ENCODE peak calls at places on chromosome 13, in five cellular contexts. S is thoracic aorta, X is fibroblast of the aortic adventitia, H is Peyer's patch, Y is colonic mucosa. M is an unnamed sample.

GRCh38 chr13:42959615-42960014 is 32.4 kb downstream of the EPSTI1 start:
- DNase-seq in Y (no peak), X (no peak), H (no peak), S (no peak), M (no peak)

GRCh38 chr13:38875186-38875875 is 115.3 kb downstream of the STOML3 start:
- DNase-seq in Y (no peak), H (no peak), S (no peak), X (no peak), M (no peak)

GRCh38 chr13:69566104-69566716 is 541.4 kb upstream of the ATXN8OS start:
- DNase-seq in X (no peak), H (no peak), S (no peak), Y (no peak), M (no peak)

GRCh38 chr13:110957181-110957884 is 42.5 kb upstream of the ANKRD10 start:
- DNase-seq in S (no peak), Y (no peak), H (no peak), X (no peak), M (no peak)

GRCh38 chr13:58619396-58620113 is 988.0 kb downstream of the PCDH17 start:
- DNase-seq in X (no peak), Y (no peak), H (no peak), S (no peak), M (no peak)

GRCh38 chr13:73339086-73339485 is 280.3 kb downstream of the KLF5 start:
- DNase-seq in S (no peak), Y (no peak), H (no peak), X (no peak), M (no peak)

GRCh38 chr13:107043016-107043957 is 475.4 kb upstream of the ARGLU1 start:
- DNase-seq in H (no peak), S (no peak), X (no peak), Y (no peak), M (no peak)

GRCh38 chr13:34933786-34934185 is 8.3 kb upstream of the NBEA start:
- DNase-seq in S (no peak), H (no peak), X (no peak), Y (no peak), M (no peak)

GRCh38 chr13:109595466-109595865 is 190.9 kb downstream of the IRS2 start:
- DNase-seq in H (no peak), S (no peak), Y (no peak), X (no peak), M (no peak)

GRCh38 chr13:50255639-50256038 is 240.4 kb downstream of the KCNRG start:
- DNase-seq in S (no peak), Y (no peak), X (no peak), H (no peak), M (no peak)

GRCh38 chr13:71861769-71862168 is 5.2 kb downstream of the DACH1 start:
- DNase-seq in Y (no peak), H (no peak), S (no peak), X (no peak), M (no peak)

GRCh38 chr13:35817642-35818576 is 313.3 kb downstream of the DCLK1 start:
- DNase-seq in S (no peak), Y (no peak), X (peak; percentile 61), H (no peak), M (no peak)

GRCh38 chr13:31050486-31051400 is 111.0 kb downstream of the HSPH1 start:
- DNase-seq in Y (no peak), H (peak; percentile 15), S (no peak), X (peak; percentile 52), M (no peak)

GRCh38 chr13:47816835-47817234 is 184.2 kb downstream of the SUCLA2 start:
- DNase-seq in Y (no peak), X (no peak), H (no peak), S (no peak), M (no peak)

GRCh38 chr13:60679928-60680693 is 283.1 kb downstream of the TDRD3 start:
- DNase-seq in S (no peak), X (no peak), Y (no peak), H (no peak), M (no peak)

GRCh38 chr13:114130131-114130707 is 2.2 kb downstream of the RASA3 start:
- DNase-seq in Y (no peak), H (no peak), X (no peak), S (no peak), M (no peak)

GRCh38 chr13:112709825-112710783 is 20.3 kb downstream of the ATP11A start:
- DNase-seq in H (peak; percentile 42), S (no peak), X (no peak), Y (no peak), M (no peak)

GRCh38 chr13:45796421-45796960 is 55.1 kb downstream of the SIAH3 start:
- DNase-seq in Y (no peak), H (no peak), S (no peak), X (no peak), M (no peak)

GRCh38 chr13:113367771-113368170 is 3.8 kb upstream of the GRTP1 start:
- DNase-seq in Y (no peak), H (no peak), X (no peak), S (no peak), M (no peak)

GRCh38 chr13:29175245-29175873 is 355.2 kb downstream of the MTUS2 start:
- DNase-seq in H (no peak), S (no peak), X (no peak), Y (no peak), M (no peak)

GRCh38 chr13:73932091-73932490 is 202.1 kb downstream of the KLF12 start:
- DNase-seq in S (no peak), X (no peak), Y (no peak), H (no peak), M (no peak)

GRCh38 chr13:50222569-50223332 is 207.5 kb downstream of the KCNRG start:
- DNase-seq in X (peak; percentile 95), H (peak; percentile 71), S (peak; percentile 31), Y (peak; percentile 41), M (no peak)

GRCh38 chr13:54110597-54110996 is 1082.0 kb downstream of the OLFM4 start:
- DNase-seq in X (no peak), H (no peak), Y (no peak), S (no peak), M (no peak)

GRCh38 chr13:113220877-113221276 is 11.5 kb downstream of the CUL4A start:
- DNase-seq in Y (no peak), H (no peak), X (no peak), S (no peak), M (no peak)

GRCh38 chr13:98123176-98123575 is 19.7 kb upstream of the FARP1 start:
- DNase-seq in X (no peak), Y (no peak), H (no peak), S (no peak), M (no peak)

GRCh38 chr13:44967656-44968451 is 21.4 kb downstream of the NUFIP1 start:
- DNase-seq in X (peak; percentile 50), S (no peak), Y (no peak), H (no peak), M (no peak)

GRCh38 chr13:21089827-21090226 is 28.4 kb upstream of the LATS2 start:
- DNase-seq in X (no peak), S (no peak), Y (no peak), H (no peak), M (no peak)
- TF ChIP-seq CTCF in X (no peak), S (no peak), Y (no peak), H (no peak), M (no peak)

DNA sequence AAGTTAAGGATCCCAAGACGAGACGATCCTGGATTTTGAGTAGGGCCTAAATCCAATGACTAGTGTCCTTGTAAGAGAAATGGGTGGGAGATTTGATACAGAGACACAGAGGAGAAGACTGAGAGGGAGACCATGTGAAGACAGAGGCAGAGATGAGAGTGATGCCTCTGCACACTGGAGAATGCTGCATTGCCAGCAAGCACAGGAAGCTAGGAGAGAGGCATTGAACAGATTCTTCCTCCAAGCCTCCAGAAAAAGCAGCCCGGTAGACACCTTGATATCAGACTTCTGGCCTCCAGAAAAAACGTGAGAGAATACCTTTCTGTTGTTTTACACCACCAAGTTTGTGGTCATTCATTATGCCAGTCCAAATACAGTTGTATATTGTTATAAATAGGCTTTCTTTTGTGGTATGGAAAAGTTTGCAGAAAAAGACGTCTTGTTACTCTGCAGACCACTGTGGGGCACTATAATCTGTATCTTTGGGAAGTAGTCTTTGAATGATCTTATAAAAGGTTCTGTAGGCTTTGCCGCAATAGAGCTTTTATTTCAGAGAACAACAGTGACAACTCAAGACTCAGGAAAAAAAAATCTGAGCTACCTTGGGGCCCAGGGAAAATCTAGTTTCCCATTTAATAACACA is 17.9 kb upstream of the RFC3 start:
- DNase-seq in X (peak; percentile 71), S (no peak), H (no peak), Y (no peak), M (no peak)
- TF ChIP-seq CTCF in X (peak; percentile 55), S (no peak), H (no peak), Y (no peak), M (peak; percentile 42)

GRCh38 chr13:100887729-100888151 is 213.1 kb upstream of the TMTC4 start:
- DNase-seq in H (no peak), Y (no peak), S (no peak), X (peak; percentile 68), M (no peak)

GRCh38 chr13:100880166-100880565 is 205.6 kb upstream of the TMTC4 start:
- DNase-seq in Y (no peak), H (no peak), S (no peak), X (no peak), M (no peak)

GRCh38 chr13:100879255-100879654 is 204.7 kb upstream of the TMTC4 start:
- DNase-seq in S (no peak), H (no peak), Y (no peak), X (no peak), M (no peak)

GRCh38 chr13:100881291-100881864 is 206.8 kb upstream of the TMTC4 start:
- DNase-seq in H (no peak), S (no peak), X (no peak), Y (no peak), M (no peak)

GRCh38 chr13:100883453-100883852 is 208.9 kb upstream of the TMTC4 start:
- DNase-seq in Y (no peak), S (no peak), H (no peak), X (no peak), M (no peak)
- TF ChIP-seq CTCF in Y (no peak), S (no peak), H (no peak), X (no peak), M (no peak)

GRCh38 chr13:82647540-82647939 is 1234.7 kb downstream of the SLITRK1 start:
- DNase-seq in X (no peak), H (no peak), Y (no peak), S (no peak), M (no peak)
- TF ChIP-seq CTCF in X (no peak), H (no peak), Y (no peak), S (no peak), M (no peak)

DNA sequence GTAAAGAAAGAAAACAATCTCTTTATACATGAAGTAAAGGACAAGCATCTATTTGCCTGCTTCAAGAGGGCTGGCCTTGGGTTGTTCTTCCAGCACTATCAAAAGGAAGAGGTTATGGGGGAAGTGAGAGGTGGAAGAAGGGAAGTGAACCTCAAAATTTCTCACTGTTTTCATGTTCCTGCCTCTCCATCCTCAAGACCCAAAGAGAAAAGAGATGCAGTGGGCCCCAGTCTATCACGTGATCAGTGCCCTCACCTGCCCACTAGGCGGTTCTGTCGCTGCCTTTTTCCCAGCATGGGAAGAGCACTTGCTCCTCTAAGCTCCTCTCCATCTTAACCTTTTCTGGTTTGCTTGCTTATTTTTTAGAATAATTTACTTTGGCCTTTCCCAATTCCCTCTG is 6.2 kb upstream of the USP12 start:
- DNase-seq in H (no peak), X (no peak), S (no peak), Y (peak; percentile 25), M (peak; percentile 14)
- TF ChIP-seq CTCF in H (no peak), X (no peak), S (no peak), Y (no peak), M (peak; percentile 26)

GRCh38 chr13:94192576-94192975 is 286.9 kb downstream of the DCT start:
- DNase-seq in Y (no peak), X (peak; percentile 29), S (no peak), H (peak; percentile 58), M (peak; percentile 7)
- TF ChIP-seq CTCF in Y (peak; percentile 17), X (peak; percentile 41), S (peak; percentile 27), H (no peak), M (peak; percentile 48)

GRCh38 chr13:78875792-78876580 is 217.0 kb upstream of the OBI1 start:
- DNase-seq in Y (no peak), S (no peak), X (no peak), H (no peak), M (no peak)
- TF ChIP-seq CTCF in Y (no peak), S (no peak), X (no peak), H (no peak), M (peak; percentile 30)

M was measured in GM13977.